ENCODE peak calls at places on chromosomes 3 and 15, in five cellular contexts. O is tibial artery, U is tibial nerve, G is trophoblast cell, Y is OCI-LY7. A is an unnamed sample.

GRCh38 chr3:37856381-37856780 is 5.3 kb upstream of the CTDSPL start:
- DNase-seq in O (no peak), U (no peak), G (no peak), Y (no peak), A (no peak)

GRCh38 chr15:61835476-61836106 is 224.7 kb downstream of the VPS13C start:
- DNase-seq in O (peak), U (peak), G (peak), Y (peak), A (peak)

GRCh38 chr3:154795582-154795981 is 284.5 kb upstream of the MME start:
- DNase-seq in O (no peak), U (no peak), G (peak), Y (no peak), A (no peak)

GRCh38 chr15:66672867-66673266 is 29.2 kb upstream of the SMAD6 start:
- DNase-seq in O (no peak), U (no peak), G (no peak), Y (no peak), A (no peak)

GRCh38 chr15:57769266-57769665 is 62.8 kb downstream of the POLR2M start:
- DNase-seq in O (peak), U (peak), G (peak), Y (no peak), A (no peak)

GRCh38 chr3:17894434-17895060 is 152.1 kb upstream of the TBC1D5 start:
- DNase-seq in O (no peak), U (no peak), G (no peak), Y (peak), A (no peak)

GRCh38 chr15:44532689-44533088 is 4.3 kb upstream of the EIF3J start:
- DNase-seq in O (no peak), U (no peak), G (no peak), Y (peak), A (no peak)

GRCh38 chr3:38605981-38606380 is 43.5 kb downstream of the SCN5A start:
- DNase-seq in O (no peak), U (no peak), G (no peak), Y (no peak), A (no peak)

GRCh38 chr3:13504161-13504831 is 24.2 kb downstream of the HDAC11 start:
- DNase-seq in O (no peak), U (no peak), G (peak), Y (no peak), A (no peak)
- H3K27ac ChIP-seq in O (no peak), U (peak), G (no peak), Y (no peak), A (no peak)

GRCh38 chr3:196341142-196341541 is 3.0 kb upstream of the TM4SF19 start:
- DNase-seq in O (no peak), U (no peak), G (peak), Y (no peak), A (no peak)
- H3K4me3 ChIP-seq in O (no peak), U (no peak), G (no peak), Y (no peak), A (no peak)

GRCh38 chr3:188589056-188589455 is 435.1 kb downstream of the LPP start:
- DNase-seq in O (no peak), U (no peak), G (no peak), Y (no peak), A (no peak)

GRCh38 chr3:188590556-188590955 is 436.6 kb downstream of the LPP start:
- DNase-seq in O (no peak), U (no peak), G (no peak), Y (no peak), A (no peak)

GRCh38 chr3:188595890-188596376 is 442.0 kb downstream of the LPP start:
- DNase-seq in O (no peak), U (no peak), G (no peak), Y (no peak), A (no peak)

GRCh38 chr3:188598872-188599271 is 444.9 kb downstream of the LPP start:
- DNase-seq in O (no peak), U (no peak), G (no peak), Y (no peak), A (no peak)

GRCh38 chr3:188594137-188594536 is 440.2 kb downstream of the LPP start:
- DNase-seq in O (no peak), U (no peak), G (peak), Y (no peak), A (no peak)
- H3K27ac ChIP-seq in O (peak), U (peak), G (peak), Y (no peak), A (no peak)

GRCh38 chr15:82647045-82647834 is at the start of gene CPEB1:
- DNase-seq in O (peak), U (no peak), G (no peak), Y (no peak), A (no peak)

GRCh38 chr15:82648257-82649103 is 1.3 kb upstream of the CPEB1 start:
- DNase-seq in O (no peak), U (no peak), G (no peak), Y (no peak), A (no peak)

GRCh38 chr15:82647835-82648256 is 683 bp upstream of the CPEB1 start:
- DNase-seq in O (no peak), U (no peak), G (no peak), Y (no peak), A (no peak)

GRCh38 chr15:82643992-82644391 is 3.2 kb downstream of the CPEB1 start:
- DNase-seq in O (no peak), U (no peak), G (no peak), Y (no peak), A (no peak)

DNA sequence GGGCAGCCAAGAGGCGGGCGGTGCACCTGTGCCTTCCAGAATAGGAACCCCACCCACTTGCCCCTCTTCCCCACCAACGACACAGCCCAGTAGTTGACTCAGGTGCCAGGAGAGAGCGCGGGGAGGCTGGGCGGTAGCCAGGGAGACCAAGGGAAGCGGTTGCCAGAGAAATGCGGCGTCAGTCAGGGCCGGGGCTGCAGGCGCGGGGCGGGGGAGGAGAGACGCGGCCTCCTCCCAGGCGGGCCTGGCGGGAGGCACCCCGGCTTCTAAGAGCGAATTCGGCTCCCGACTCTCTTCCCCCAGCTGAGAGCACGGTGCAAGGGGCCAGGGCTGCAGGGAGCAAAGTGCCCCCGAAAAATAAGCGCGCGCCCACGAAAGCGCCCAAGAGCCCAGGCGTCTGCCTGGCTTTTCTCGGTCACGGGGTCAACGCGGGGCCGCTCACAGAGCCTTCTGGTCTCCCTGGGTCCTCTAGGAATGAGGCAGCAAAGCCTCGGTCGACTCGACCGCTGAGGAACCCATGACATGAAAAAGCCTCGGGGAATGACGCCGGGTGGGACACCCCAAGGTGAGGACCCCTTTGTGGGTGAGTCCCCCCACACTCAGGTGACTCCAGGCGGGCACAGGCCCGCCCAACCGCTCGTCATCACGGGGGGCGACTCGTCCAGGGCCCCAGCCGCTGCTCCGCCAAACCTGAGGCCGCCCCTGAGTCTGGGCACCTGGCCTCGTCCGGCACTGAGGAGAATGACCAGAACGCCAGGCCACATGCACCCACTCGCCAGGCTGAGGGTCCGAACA is 716 bp downstream of the CPEB1 start:
- DNase-seq in O (no peak), U (no peak), G (no peak), Y (no peak), A (no peak)
- H3K4me3 ChIP-seq in O (peak), U (peak), G (no peak), Y (no peak), A (no peak)

DNA sequence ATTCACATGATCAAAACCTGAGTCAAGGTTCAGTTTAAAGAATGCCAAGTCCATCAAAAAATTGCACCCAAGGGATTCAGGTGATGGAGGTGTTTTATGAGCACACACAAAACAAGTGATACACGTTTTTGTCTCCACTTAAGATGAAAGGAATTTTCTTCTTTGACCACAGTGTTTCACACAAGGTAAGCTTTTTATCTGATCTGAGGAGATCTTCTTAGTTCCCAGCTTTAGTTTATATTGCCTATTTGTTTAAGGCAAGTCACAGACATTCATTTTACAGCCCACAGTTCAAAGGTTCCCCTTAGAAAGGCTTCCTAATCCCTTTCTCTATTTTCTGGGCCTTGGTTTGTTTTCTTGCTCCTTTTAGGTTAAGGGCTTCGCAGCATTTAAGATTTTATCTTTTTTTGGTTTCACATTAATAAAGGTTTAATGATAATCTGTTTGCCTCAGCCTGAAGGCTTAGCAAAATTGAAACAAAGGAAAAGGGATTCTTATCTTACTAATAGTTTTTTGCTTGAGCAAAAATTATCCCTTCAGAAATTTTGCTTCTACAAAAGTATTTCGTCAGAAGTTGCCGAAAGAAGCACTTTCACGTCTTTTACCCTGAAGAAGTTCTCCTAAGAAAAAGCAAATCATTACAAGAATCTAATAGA is 420.5 kb upstream of the NAALADL2 start:
- DNase-seq in O (no peak), U (no peak), G (no peak), Y (no peak), A (no peak)
- H3K27ac ChIP-seq in O (peak), U (peak), G (no peak), Y (no peak), A (no peak)

DNA sequence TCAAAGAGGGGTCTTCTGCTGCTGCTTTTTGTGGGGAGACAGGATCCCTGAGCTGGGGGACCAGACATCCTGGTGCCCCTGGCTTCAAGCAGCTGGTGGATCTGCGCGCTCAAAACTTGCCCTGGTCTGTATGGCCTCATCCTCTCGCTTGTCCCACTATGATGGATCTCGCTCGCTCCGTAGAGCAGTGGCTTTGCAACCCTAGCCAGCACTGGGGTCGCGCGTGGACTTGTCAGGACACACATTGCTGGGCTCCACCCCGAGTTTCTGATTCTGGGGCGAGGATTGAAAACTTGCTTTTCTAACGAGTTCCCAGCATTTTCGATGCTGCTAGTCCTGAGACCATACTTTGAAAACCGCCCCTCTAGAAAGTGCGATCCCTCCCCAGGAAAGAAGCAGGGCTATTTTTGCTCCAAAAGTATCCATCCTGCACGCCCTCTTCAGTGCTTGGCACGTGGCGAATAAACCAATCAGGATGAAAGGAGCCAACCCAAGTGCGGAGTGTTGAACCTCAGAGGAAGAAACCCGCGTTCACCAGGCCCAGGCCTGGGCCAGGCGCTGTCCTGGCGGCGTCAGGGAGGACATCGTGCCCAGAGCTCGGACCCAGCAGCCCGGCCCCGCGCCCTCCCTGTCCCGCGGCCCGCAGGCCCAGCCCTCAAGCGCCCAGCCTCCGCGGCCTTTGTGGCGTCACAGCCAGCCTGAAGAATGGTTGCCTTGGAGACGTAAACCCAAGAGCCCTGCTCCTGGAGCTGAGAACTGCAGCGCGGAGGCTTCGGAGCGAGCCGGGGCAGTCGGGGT is at the start of gene CFAP100:
- DNase-seq in O (peak), U (peak), G (no peak), Y (no peak), A (no peak)
- H3K4me3 ChIP-seq in O (peak), U (peak), G (no peak), Y (no peak), A (no peak)

DNA sequence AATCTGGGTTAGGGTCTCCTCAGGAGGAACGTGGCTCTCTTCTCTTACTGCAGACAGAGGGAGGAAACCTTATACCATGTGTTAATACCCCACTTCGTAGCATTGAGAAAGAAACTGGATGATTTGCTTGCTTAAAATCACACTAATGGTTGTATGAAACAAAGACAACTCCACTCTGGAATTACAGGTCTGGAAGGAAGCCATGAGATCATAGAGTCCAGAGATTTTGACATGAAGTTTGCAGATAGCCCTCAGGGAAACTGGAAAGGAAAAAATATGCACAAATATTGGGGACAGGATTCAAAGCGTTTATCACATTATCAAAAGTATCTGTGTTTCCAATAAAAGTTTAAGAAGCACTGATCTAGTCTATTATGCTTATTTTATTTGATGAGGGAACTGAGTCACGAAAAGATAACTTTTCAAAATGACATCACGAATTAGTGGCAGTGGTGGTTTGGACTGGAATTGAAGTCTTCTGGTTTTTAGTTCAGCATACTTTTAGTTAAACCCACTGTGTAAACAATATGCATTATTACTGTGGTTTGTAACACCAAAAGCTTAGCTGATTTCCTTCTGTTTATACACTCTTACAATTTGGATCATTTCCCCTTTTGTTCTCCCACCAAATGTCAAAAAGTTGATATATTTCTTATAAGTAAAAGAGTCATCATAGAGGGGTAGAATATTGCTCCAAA is 16.8 kb downstream of the FGF7 start:
- DNase-seq in O (no peak), U (no peak), G (no peak), Y (no peak), A (no peak)
- H3K27ac ChIP-seq in O (peak), U (peak), G (no peak), Y (no peak), A (no peak)

DNA sequence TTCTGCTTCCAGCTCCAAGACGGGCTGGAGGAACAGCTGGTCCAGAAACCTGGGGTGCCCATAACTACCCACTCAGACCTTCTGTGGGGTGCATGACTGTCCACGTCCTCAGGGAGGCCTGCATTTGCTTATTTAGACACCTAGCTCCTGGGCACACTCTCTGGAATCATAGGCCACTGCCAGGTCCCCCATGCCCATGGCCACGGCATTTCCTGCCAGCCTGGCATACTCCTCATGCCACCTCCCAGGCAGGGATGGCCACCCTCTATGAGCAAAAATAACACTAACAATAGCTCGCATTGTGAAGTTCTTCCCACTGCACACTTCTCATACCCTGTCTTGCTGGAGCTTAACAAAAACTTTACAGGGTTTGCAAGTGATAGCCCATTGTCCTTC is 166.9 kb upstream of the TPM1 start:
- DNase-seq in O (no peak), U (no peak), G (no peak), Y (no peak), A (no peak)
- H3K4me3 ChIP-seq in O (no peak), U (no peak), G (no peak), Y (no peak), A (no peak)

DNA sequence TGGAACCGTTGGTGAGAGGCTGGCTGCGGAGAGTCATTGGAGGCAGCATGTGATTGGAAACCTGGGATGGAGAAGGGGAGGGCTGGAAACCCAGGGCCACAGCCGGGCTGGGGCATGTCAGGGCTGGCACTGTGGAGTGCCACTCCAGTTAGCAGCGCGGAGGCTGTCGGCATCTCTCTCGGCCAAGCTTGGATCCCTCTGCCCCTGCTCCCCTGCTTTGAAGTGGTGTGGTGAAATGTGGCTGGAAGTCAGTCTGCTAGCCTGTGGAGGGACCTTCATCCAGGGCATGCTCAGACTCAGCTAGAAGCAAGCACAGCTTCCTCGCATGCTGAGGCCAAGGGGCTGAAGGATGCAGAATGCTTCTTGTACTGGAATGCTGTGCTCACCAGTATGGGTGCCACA is 13.5 kb downstream of the SLCO3A1 start:
- DNase-seq in O (peak), U (no peak), G (peak), Y (no peak), A (no peak)
- H3K27ac ChIP-seq in O (peak), U (peak), G (no peak), Y (no peak), A (no peak)

DNA sequence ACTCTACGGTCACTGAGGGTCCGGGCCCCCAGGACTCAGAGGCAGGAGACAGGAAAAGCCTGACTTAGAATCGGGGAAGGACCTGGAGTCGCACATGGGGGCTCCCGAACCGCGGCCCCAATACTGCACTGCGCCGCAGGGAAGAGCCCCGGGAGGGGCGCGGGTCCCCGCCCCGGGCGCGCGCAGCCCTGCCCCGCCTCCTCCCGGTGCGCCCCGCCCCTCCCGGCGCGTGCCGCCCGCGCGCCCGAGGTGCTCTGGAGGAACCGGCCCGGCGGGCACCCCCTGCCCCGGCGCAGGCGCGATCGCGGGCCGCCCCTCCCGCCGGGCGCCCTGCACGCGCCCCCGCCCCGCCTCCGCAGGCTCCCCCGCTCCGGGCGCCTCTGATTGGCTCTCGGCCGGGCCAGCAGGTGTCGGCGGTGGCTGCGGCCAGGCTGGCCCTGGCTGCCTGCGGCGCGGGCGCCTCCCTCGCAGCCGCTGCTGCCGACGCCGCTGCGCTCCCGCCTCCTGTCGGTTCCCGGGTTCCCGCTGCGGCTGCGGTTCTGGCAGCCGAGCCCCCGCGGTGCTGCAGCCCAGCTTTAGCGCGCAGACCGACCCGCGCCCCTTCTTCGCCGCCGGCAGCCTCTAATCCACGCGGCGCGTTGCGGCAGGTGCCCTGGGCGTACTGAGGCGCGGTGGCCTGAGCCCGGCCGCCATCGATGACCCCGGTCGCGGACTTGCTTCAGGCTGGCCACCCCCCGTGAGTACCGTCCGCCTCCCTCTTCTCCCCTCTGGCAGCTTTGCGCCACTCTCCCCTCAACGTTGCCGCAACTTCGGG is at the start of gene MYRIP:
- DNase-seq in O (peak), U (no peak), G (peak), Y (no peak), A (no peak)
- H3K4me3 ChIP-seq in O (peak), U (peak), G (peak), Y (no peak), A (no peak)

A was measured in effector memory CD4-positive, alpha-beta T cell.